ENCODE peak calls at places on chromosomes 12 and 14, in six cellular contexts. One of them, this sample, is unnamed.

GRCh38 chr14:103886304-103887169 is 39.2 kb upstream of the PPP1R13B start:
- DNase-seq in SK-N-SH: no peak
- DNase-seq in HepG2: peak; percentile 76
- DNase-seq in H1: no peak
- DNase-seq in GM12878: no peak
- DNase-seq in K562: peak; percentile 27
- DNase-seq in this sample: no peak

GRCh38 chr12:106187155-106187789 is 48.5 kb upstream of the NUAK1 start:
- DNase-seq in SK-N-SH: no peak
- DNase-seq in H1: no peak
- DNase-seq in HepG2: no peak
- DNase-seq in K562: no peak
- DNase-seq in GM12878: no peak
- DNase-seq in this sample: no peak

GRCh38 chr14:96227428-96227827 is 22.8 kb downstream of the BDKRB2 start:
- DNase-seq in H1: no peak
- DNase-seq in HepG2: no peak
- DNase-seq in SK-N-SH: no peak
- DNase-seq in GM12878: no peak
- DNase-seq in K562: no peak
- DNase-seq in this sample: no peak

GRCh38 chr14:31037709-31038221 is 11.6 kb upstream of the STRN3 start:
- DNase-seq in HepG2: peak; percentile 85
- DNase-seq in SK-N-SH: no peak
- DNase-seq in K562: no peak
- DNase-seq in H1: no peak
- DNase-seq in GM12878: no peak
- DNase-seq in this sample: no peak

GRCh38 chr12:9273276-9273675 is 65.1 kb upstream of the PZP start:
- DNase-seq in SK-N-SH: no peak
- DNase-seq in K562: no peak
- DNase-seq in HepG2: no peak
- DNase-seq in H1: no peak
- DNase-seq in GM12878: no peak
- DNase-seq in this sample: no peak

GRCh38 chr12:70383886-70384285 is 17.8 kb downstream of the KCNMB4 start:
- DNase-seq in K562: no peak
- DNase-seq in SK-N-SH: no peak
- DNase-seq in H1: no peak
- DNase-seq in HepG2: no peak
- DNase-seq in GM12878: no peak
- DNase-seq in this sample: no peak

GRCh38 chr14:52840916-52841315 is 49.5 kb upstream of the GNPNAT1 start:
- DNase-seq in H1: no peak
- DNase-seq in GM12878: no peak
- DNase-seq in K562: no peak
- DNase-seq in SK-N-SH: no peak
- DNase-seq in HepG2: no peak
- DNase-seq in this sample: no peak

GRCh38 chr12:121175383-121176119 is 34.4 kb upstream of the P2RX4 start:
- DNase-seq in HepG2: no peak
- DNase-seq in K562: peak; percentile 48
- DNase-seq in SK-N-SH: no peak
- DNase-seq in GM12878: no peak
- DNase-seq in H1: no peak
- DNase-seq in this sample: peak; percentile 75

GRCh38 chr12:15453613-15454012 is 131.3 kb downstream of the PTPRO start:
- DNase-seq in HepG2: no peak
- DNase-seq in K562: no peak
- DNase-seq in SK-N-SH: no peak
- DNase-seq in H1: no peak
- DNase-seq in GM12878: peak; percentile 5
- DNase-seq in this sample: peak; percentile 20

GRCh38 chr14:51302319-51303030 is 62.4 kb downstream of the TMX1 start:
- DNase-seq in SK-N-SH: no peak
- DNase-seq in H1: no peak
- DNase-seq in HepG2: no peak
- DNase-seq in K562: no peak
- DNase-seq in GM12878: no peak
- DNase-seq in this sample: no peak

GRCh38 chr12:22802883-22803640 is 178.1 kb downstream of the ETNK1 start:
- DNase-seq in H1: no peak
- DNase-seq in K562: no peak
- DNase-seq in SK-N-SH: no peak
- DNase-seq in HepG2: no peak
- DNase-seq in GM12878: no peak
- DNase-seq in this sample: no peak

GRCh38 chr12:27940756-27941402 is 31.7 kb downstream of the PTHLH start:
- DNase-seq in K562: peak; percentile 65
- DNase-seq in GM12878: peak; percentile 60
- DNase-seq in SK-N-SH: peak; percentile 69
- DNase-seq in H1: peak; percentile 79
- DNase-seq in HepG2: peak; percentile 65
- DNase-seq in this sample: peak; percentile 21
- H3K27ac ChIP-seq in K562: no peak overlapping the region
- H3K27ac ChIP-seq in GM12878: no peak overlapping the region
- H3K27ac ChIP-seq in SK-N-SH: no peak overlapping the region
- H3K27ac ChIP-seq in H1: no peak overlapping the region
- H3K27ac ChIP-seq in HepG2: no peak overlapping the region
- H3K27ac ChIP-seq in this sample: no peak overlapping the region

GRCh38 chr12:12696562-12697383 is 790 bp upstream of the GPR19 start:
- DNase-seq in SK-N-SH: peak; percentile 72
- DNase-seq in GM12878: peak; percentile 91
- DNase-seq in HepG2: peak; percentile 73
- DNase-seq in K562: peak; percentile 79
- DNase-seq in H1: peak; percentile 88
- DNase-seq in this sample: peak; percentile 94
- TF ChIP-seq GABPA in SK-N-SH: no peak
- TF ChIP-seq GABPA in GM12878: peak; percentile 13
- TF ChIP-seq GABPA in HepG2: no peak
- TF ChIP-seq GABPA in K562: no peak
- TF ChIP-seq GABPA in H1: no peak
- TF ChIP-seq GABPA in this sample: no peak

GRCh38 chr14:79298373-79298772 is 912.9 kb downstream of the DIO2 start:
- DNase-seq in H1: no peak
- DNase-seq in HepG2: no peak
- DNase-seq in GM12878: no peak
- DNase-seq in K562: no peak
- DNase-seq in SK-N-SH: no peak
- DNase-seq in this sample: no peak

GRCh38 chr14:79294506-79294905 is 916.8 kb downstream of the DIO2 start:
- DNase-seq in GM12878: no peak
- DNase-seq in H1: no peak
- DNase-seq in HepG2: no peak
- DNase-seq in SK-N-SH: no peak
- DNase-seq in K562: no peak
- DNase-seq in this sample: no peak

GRCh38 chr14:79299162-79299561 is 912.1 kb downstream of the DIO2 start:
- DNase-seq in GM12878: no peak
- DNase-seq in HepG2: peak; percentile 2
- DNase-seq in H1: no peak
- DNase-seq in K562: no peak
- DNase-seq in SK-N-SH: no peak
- DNase-seq in this sample: no peak

GRCh38 chr14:79295385-79295784 is 915.9 kb downstream of the DIO2 start:
- DNase-seq in HepG2: no peak
- DNase-seq in H1: no peak
- DNase-seq in K562: no peak
- DNase-seq in SK-N-SH: no peak
- DNase-seq in GM12878: no peak
- DNase-seq in this sample: no peak

DNA sequence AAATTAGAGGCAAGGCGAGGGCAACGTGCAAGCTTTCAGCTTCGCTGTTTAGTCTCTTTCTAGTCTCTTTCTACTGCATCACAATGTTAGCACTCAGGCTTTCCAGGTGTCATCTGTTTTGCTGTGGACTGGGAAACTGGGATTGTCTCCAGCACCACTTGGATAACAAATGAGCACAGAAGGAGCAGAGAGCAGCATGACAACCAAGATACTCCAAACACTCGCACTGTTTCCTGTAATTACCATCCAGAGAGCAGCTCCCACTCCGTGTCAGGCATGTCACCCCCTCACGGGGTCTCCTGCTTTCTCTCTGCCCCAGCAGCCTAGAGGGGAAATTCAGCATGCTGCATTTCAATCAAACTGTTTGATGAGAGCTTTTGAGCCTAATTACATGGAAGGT is 917.8 kb downstream of the DIO2 start:
- DNase-seq in K562: no peak
- DNase-seq in SK-N-SH: no peak
- DNase-seq in GM12878: no peak
- DNase-seq in H1: no peak
- DNase-seq in HepG2: no peak
- DNase-seq in this sample: no peak
- TF ChIP-seq POLR2AphosphoS5 in K562: no peak
- TF ChIP-seq POLR2AphosphoS5 in SK-N-SH: no peak
- TF ChIP-seq POLR2AphosphoS5 in GM12878: no peak
- TF ChIP-seq POLR2AphosphoS5 in H1: no peak
- TF ChIP-seq POLR2AphosphoS5 in HepG2: no peak
- TF ChIP-seq POLR2AphosphoS5 in this sample: no peak

GRCh38 chr12:56806303-56806702 is 43.2 kb downstream of the HSD17B6 start:
- DNase-seq in GM12878: no peak
- DNase-seq in SK-N-SH: no peak
- DNase-seq in H1: no peak
- DNase-seq in HepG2: no peak
- DNase-seq in K562: no peak
- DNase-seq in this sample: no peak
- H3K27ac ChIP-seq in GM12878: no peak overlapping the region
- H3K27ac ChIP-seq in SK-N-SH: no peak overlapping the region
- H3K27ac ChIP-seq in H1: no peak overlapping the region
- H3K27ac ChIP-seq in HepG2: no peak overlapping the region
- H3K27ac ChIP-seq in K562: no peak overlapping the region
- H3K27ac ChIP-seq in this sample: no peak overlapping the region

DNA sequence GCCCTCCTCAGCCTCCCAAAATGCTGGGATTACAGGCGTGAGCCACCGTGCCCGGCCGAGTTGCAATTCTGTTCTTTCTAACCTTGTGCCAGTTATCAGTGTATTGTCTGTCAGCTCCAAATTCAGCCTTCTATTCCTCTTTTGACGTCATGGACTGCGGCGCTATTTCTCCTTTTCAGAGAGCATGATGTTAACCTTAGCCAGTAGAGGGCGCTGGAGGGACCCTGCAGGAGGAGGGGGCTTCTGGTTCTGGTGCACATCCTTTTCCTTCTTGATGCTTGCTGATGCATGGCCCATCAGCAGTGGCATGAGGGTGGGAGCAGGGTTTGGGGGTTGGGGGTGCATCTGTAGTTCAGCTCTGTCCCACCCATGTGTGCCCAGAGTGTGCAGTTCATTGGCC is 179.3 kb upstream of the RMST start:
- DNase-seq in GM12878: no peak
- DNase-seq in HepG2: no peak
- DNase-seq in K562: peak; percentile 8
- DNase-seq in H1: peak; percentile 71
- DNase-seq in SK-N-SH: peak; percentile 4
- DNase-seq in this sample: no peak
- TF ChIP-seq GABPA in GM12878: no peak
- TF ChIP-seq GABPA in HepG2: no peak
- TF ChIP-seq GABPA in K562: no peak
- TF ChIP-seq GABPA in H1: no peak
- TF ChIP-seq GABPA in SK-N-SH: no peak
- TF ChIP-seq GABPA in this sample: no peak

This sample was measured in HL-60.